ENCODE peak calls at places on chromosome 3, in ten cellular contexts. One of them, this sample, is unnamed.
A peak's percentile ranks its signal among the peaks of the same experiment; 100 is the strongest.

GRCh38 chr3:88032245-88032644 is 26.6 kb downstream of the CGGBP1 start:
- DNase-seq in uterus: no peak
- DNase-seq in HCT116: no peak
- DNase-seq in H1: no peak
- DNase-seq in psoas muscle: no peak
- DNase-seq in RWPE2: no peak
- DNase-seq in esophagus squamous epithelium: no peak
- DNase-seq in effector memory CD4-positive, alpha-beta T cell: no peak
- DNase-seq in keratinocyte: no peak
- DNase-seq in A549: no peak
- DNase-seq in this sample: no peak

GRCh38 chr3:139377378-139377777 is 12.1 kb downstream of the COPB2 start:
- DNase-seq in uterus: no peak
- DNase-seq in HCT116: no peak
- DNase-seq in H1: no peak
- DNase-seq in psoas muscle: no peak
- DNase-seq in RWPE2: no peak
- DNase-seq in esophagus squamous epithelium: no peak
- DNase-seq in effector memory CD4-positive, alpha-beta T cell: no peak
- DNase-seq in keratinocyte: no peak
- DNase-seq in A549: no peak
- DNase-seq in this sample: no peak

GRCh38 chr3:16928386-16929132 is 43.8 kb downstream of the PLCL2 start:
- DNase-seq in uterus: no peak
- DNase-seq in HCT116: no peak
- DNase-seq in H1: no peak
- DNase-seq in psoas muscle: no peak
- DNase-seq in RWPE2: no peak
- DNase-seq in esophagus squamous epithelium: no peak
- DNase-seq in effector memory CD4-positive, alpha-beta T cell: no peak
- DNase-seq in keratinocyte: no peak
- DNase-seq in A549: no peak
- DNase-seq in this sample: no peak

GRCh38 chr3:101827211-101828174 is 21.8 kb upstream of the NFKBIZ start:
- DNase-seq in uterus: peak; percentile 77
- DNase-seq in HCT116: peak; percentile 52
- DNase-seq in H1: peak; percentile 76
- DNase-seq in psoas muscle: peak; percentile 71
- DNase-seq in RWPE2: peak; percentile 57
- DNase-seq in esophagus squamous epithelium: peak; percentile 36
- DNase-seq in effector memory CD4-positive, alpha-beta T cell: peak; percentile 77
- DNase-seq in keratinocyte: no peak
- DNase-seq in A549: no peak
- DNase-seq in this sample: no peak

GRCh38 chr3:63228677-63229076 is 49.4 kb upstream of the SYNPR start:
- DNase-seq in uterus: no peak
- DNase-seq in HCT116: peak; percentile 16
- DNase-seq in H1: no peak
- DNase-seq in psoas muscle: no peak
- DNase-seq in RWPE2: no peak
- DNase-seq in esophagus squamous epithelium: no peak
- DNase-seq in effector memory CD4-positive, alpha-beta T cell: no peak
- DNase-seq in keratinocyte: no peak
- DNase-seq in A549: peak; percentile 2
- DNase-seq in this sample: peak; percentile 32

GRCh38 chr3:105354429-105354828 is 12.3 kb upstream of the ALCAM start:
- DNase-seq in uterus: no peak
- DNase-seq in HCT116: no peak
- DNase-seq in H1: no peak
- DNase-seq in psoas muscle: no peak
- DNase-seq in RWPE2: no peak
- DNase-seq in esophagus squamous epithelium: no peak
- DNase-seq in effector memory CD4-positive, alpha-beta T cell: no peak
- DNase-seq in keratinocyte: no peak
- DNase-seq in A549: no peak
- DNase-seq in this sample: no peak

GRCh38 chr3:123295901-123296250 is 94.1 kb downstream of the SEC22A start:
- DNase-seq in uterus: no peak
- DNase-seq in HCT116: no peak
- DNase-seq in H1: no peak
- DNase-seq in psoas muscle: peak; percentile 30
- DNase-seq in RWPE2: no peak
- DNase-seq in esophagus squamous epithelium: no peak
- DNase-seq in effector memory CD4-positive, alpha-beta T cell: no peak
- DNase-seq in keratinocyte: no peak
- DNase-seq in A549: no peak
- DNase-seq in this sample: no peak

GRCh38 chr3:135249186-135249585 is 454.1 kb downstream of the EPHB1 start:
- DNase-seq in uterus: no peak
- DNase-seq in HCT116: no peak
- DNase-seq in H1: peak; percentile 6
- DNase-seq in psoas muscle: no peak
- DNase-seq in RWPE2: no peak
- DNase-seq in esophagus squamous epithelium: no peak
- DNase-seq in effector memory CD4-positive, alpha-beta T cell: no peak
- DNase-seq in keratinocyte: no peak
- DNase-seq in A549: no peak
- DNase-seq in this sample: no peak

GRCh38 chr3:113677745-113678144 is 18.7 kb downstream of the USF3 start:
- DNase-seq in uterus: no peak
- DNase-seq in HCT116: no peak
- DNase-seq in H1: no peak
- DNase-seq in psoas muscle: no peak
- DNase-seq in RWPE2: no peak
- DNase-seq in esophagus squamous epithelium: no peak
- DNase-seq in effector memory CD4-positive, alpha-beta T cell: no peak
- DNase-seq in keratinocyte: no peak
- DNase-seq in A549: no peak
- DNase-seq in this sample: no peak

GRCh38 chr3:83513011-83513410 is 1445.8 kb upstream of the CADM2 start:
- DNase-seq in uterus: no peak
- DNase-seq in HCT116: no peak
- DNase-seq in H1: no peak
- DNase-seq in psoas muscle: no peak
- DNase-seq in RWPE2: no peak
- DNase-seq in esophagus squamous epithelium: no peak
- DNase-seq in effector memory CD4-positive, alpha-beta T cell: no peak
- DNase-seq in keratinocyte: no peak
- DNase-seq in A549: no peak
- DNase-seq in this sample: peak; percentile 85

GRCh38 chr3:112376996-112377395 is 44.0 kb downstream of the CD200 start:
- DNase-seq in uterus: no peak
- DNase-seq in HCT116: no peak
- DNase-seq in H1: no peak
- DNase-seq in psoas muscle: no peak
- DNase-seq in RWPE2: no peak
- DNase-seq in esophagus squamous epithelium: no peak
- DNase-seq in effector memory CD4-positive, alpha-beta T cell: no peak
- DNase-seq in keratinocyte: peak; percentile 30
- DNase-seq in A549: no peak
- DNase-seq in this sample: no peak

GRCh38 chr3:25151497-25151896 is 276.6 kb upstream of the RARB start:
- DNase-seq in uterus: no peak
- DNase-seq in HCT116: no peak
- DNase-seq in H1: no peak
- DNase-seq in psoas muscle: no peak
- DNase-seq in RWPE2: no peak
- DNase-seq in esophagus squamous epithelium: no peak
- DNase-seq in effector memory CD4-positive, alpha-beta T cell: no peak
- DNase-seq in keratinocyte: no peak
- DNase-seq in A549: no peak
- DNase-seq in this sample: no peak

GRCh38 chr3:184016169-184016570 is 1.5 kb downstream of the ABCC5 start:
- DNase-seq in uterus: no peak
- DNase-seq in HCT116: no peak
- DNase-seq in H1: no peak
- DNase-seq in psoas muscle: no peak
- DNase-seq in RWPE2: no peak
- DNase-seq in esophagus squamous epithelium: no peak
- DNase-seq in effector memory CD4-positive, alpha-beta T cell: no peak
- DNase-seq in keratinocyte: no peak
- DNase-seq in A549: no peak
- DNase-seq in this sample: no peak

GRCh38 chr3:189258261-189258660 is 86.5 kb downstream of the TPRG1 start:
- DNase-seq in uterus: no peak
- DNase-seq in HCT116: no peak
- DNase-seq in H1: no peak
- DNase-seq in psoas muscle: no peak
- DNase-seq in RWPE2: no peak
- DNase-seq in esophagus squamous epithelium: no peak
- DNase-seq in effector memory CD4-positive, alpha-beta T cell: no peak
- DNase-seq in keratinocyte: no peak
- DNase-seq in A549: no peak
- DNase-seq in this sample: no peak

GRCh38 chr3:172312711-172313110 is 135.5 kb downstream of the GHSR start:
- DNase-seq in uterus: no peak
- DNase-seq in HCT116: no peak
- DNase-seq in H1: no peak
- DNase-seq in psoas muscle: no peak
- DNase-seq in RWPE2: no peak
- DNase-seq in esophagus squamous epithelium: no peak
- DNase-seq in effector memory CD4-positive, alpha-beta T cell: no peak
- DNase-seq in keratinocyte: no peak
- DNase-seq in A549: no peak
- DNase-seq in this sample: no peak

GRCh38 chr3:172311217-172311616 is 137.0 kb downstream of the GHSR start:
- DNase-seq in uterus: no peak
- DNase-seq in HCT116: no peak
- DNase-seq in H1: no peak
- DNase-seq in psoas muscle: no peak
- DNase-seq in RWPE2: no peak
- DNase-seq in esophagus squamous epithelium: no peak
- DNase-seq in effector memory CD4-positive, alpha-beta T cell: no peak
- DNase-seq in keratinocyte: no peak
- DNase-seq in A549: no peak
- DNase-seq in this sample: no peak

GRCh38 chr3:172310361-172310760 is 137.9 kb downstream of the GHSR start:
- DNase-seq in uterus: no peak
- DNase-seq in HCT116: no peak
- DNase-seq in H1: no peak
- DNase-seq in psoas muscle: no peak
- DNase-seq in RWPE2: no peak
- DNase-seq in esophagus squamous epithelium: no peak
- DNase-seq in effector memory CD4-positive, alpha-beta T cell: no peak
- DNase-seq in keratinocyte: no peak
- DNase-seq in A549: no peak
- DNase-seq in this sample: no peak

GRCh38 chr3:172313671-172314070 is 134.6 kb downstream of the GHSR start:
- DNase-seq in uterus: no peak
- DNase-seq in HCT116: no peak
- DNase-seq in H1: no peak
- DNase-seq in psoas muscle: no peak
- DNase-seq in RWPE2: no peak
- DNase-seq in esophagus squamous epithelium: no peak
- DNase-seq in effector memory CD4-positive, alpha-beta T cell: no peak
- DNase-seq in keratinocyte: no peak
- DNase-seq in A549: no peak
- DNase-seq in this sample: no peak

DNA sequence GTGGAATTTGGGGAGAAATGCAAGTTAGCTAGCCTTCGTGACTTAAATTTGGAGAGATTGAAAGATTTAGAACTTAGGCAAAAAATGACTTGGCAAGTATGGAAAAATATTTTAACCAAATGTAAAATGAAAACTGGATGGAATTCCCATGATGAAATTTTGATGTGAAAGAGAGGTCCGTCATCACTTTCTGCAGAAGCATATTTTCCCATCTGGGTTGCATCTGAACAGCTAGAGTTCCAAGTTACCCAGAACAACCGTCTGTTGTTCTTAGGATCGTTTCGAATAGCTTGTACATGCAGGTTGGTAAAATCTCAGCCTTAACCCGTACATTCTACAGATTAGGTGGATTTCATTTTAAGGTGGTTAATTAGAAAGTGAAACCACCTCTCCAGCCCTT is 136.2 kb downstream of the GHSR start:
- DNase-seq in uterus: no peak
- DNase-seq in HCT116: no peak
- DNase-seq in H1: no peak
- DNase-seq in psoas muscle: no peak
- DNase-seq in RWPE2: no peak
- DNase-seq in esophagus squamous epithelium: no peak
- DNase-seq in effector memory CD4-positive, alpha-beta T cell: no peak
- DNase-seq in keratinocyte: no peak
- DNase-seq in A549: no peak
- DNase-seq in this sample: no peak
- H3K4me3 ChIP-seq in uterus: no peak overlapping the region
- H3K4me3 ChIP-seq in HCT116: no peak overlapping the region
- H3K4me3 ChIP-seq in H1: no peak overlapping the region
- H3K4me3 ChIP-seq in psoas muscle: no peak overlapping the region
- H3K4me3 ChIP-seq in RWPE2: no peak overlapping the region
- H3K4me3 ChIP-seq in esophagus squamous epithelium: no peak overlapping the region
- H3K4me3 ChIP-seq in effector memory CD4-positive, alpha-beta T cell: no peak overlapping the region
- H3K4me3 ChIP-seq in keratinocyte: no peak overlapping the region
- H3K4me3 ChIP-seq in A549: no peak overlapping the region
- H3K4me3 ChIP-seq in this sample: no peak overlapping the region

DNA sequence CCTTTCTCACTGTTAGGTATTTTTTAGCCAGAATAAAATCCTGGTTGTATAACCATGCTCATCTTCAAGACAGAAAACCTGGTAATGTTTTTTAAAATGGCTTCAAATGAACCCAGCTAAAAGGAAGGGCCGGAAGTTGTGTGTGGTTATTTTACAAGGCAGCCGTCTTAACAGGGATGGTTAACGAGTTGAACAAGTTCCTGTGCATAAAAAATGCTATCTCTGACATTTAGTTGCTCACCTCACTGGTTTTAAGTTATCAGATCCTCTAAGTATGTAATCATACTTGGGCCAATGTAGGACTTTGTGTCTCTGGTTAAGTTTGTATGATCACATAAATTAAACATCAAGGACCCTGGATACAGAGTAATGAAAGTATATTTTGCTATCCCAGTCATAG is 2.1 kb downstream of the ATP11B start:
- DNase-seq in uterus: no peak
- DNase-seq in HCT116: no peak
- DNase-seq in H1: no peak
- DNase-seq in psoas muscle: no peak
- DNase-seq in RWPE2: no peak
- DNase-seq in esophagus squamous epithelium: no peak
- DNase-seq in effector memory CD4-positive, alpha-beta T cell: peak; percentile 9
- DNase-seq in keratinocyte: no peak
- DNase-seq in A549: no peak
- DNase-seq in this sample: peak; percentile 86
- H3K4me3 ChIP-seq in uterus: peak overlapping the region; percentile 96
- H3K4me3 ChIP-seq in HCT116: peak overlapping the region; percentile 89
- H3K4me3 ChIP-seq in H1: no peak overlapping the region
- H3K4me3 ChIP-seq in psoas muscle: peak overlapping the region; percentile 84
- H3K4me3 ChIP-seq in RWPE2: peak overlapping the region; percentile 100
- H3K4me3 ChIP-seq in esophagus squamous epithelium: peak overlapping the region; percentile 97
- H3K4me3 ChIP-seq in effector memory CD4-positive, alpha-beta T cell: peak overlapping the region; percentile 94
- H3K4me3 ChIP-seq in keratinocyte: peak overlapping the region; percentile 89
- H3K4me3 ChIP-seq in A549: no peak overlapping the region
- H3K4me3 ChIP-seq in this sample: peak overlapping the region; percentile 95

GRCh38 chr3:128348075-128348474 is 118.6 kb downstream of the DNAJB8 start:
- DNase-seq in uterus: no peak
- DNase-seq in HCT116: no peak
- DNase-seq in H1: no peak
- DNase-seq in psoas muscle: peak; percentile 2
- DNase-seq in RWPE2: no peak
- DNase-seq in esophagus squamous epithelium: no peak
- DNase-seq in effector memory CD4-positive, alpha-beta T cell: no peak
- DNase-seq in keratinocyte: no peak
- DNase-seq in A549: no peak
- DNase-seq in this sample: no peak
- H3K4me3 ChIP-seq in uterus: no peak overlapping the region
- H3K4me3 ChIP-seq in HCT116: no peak overlapping the region
- H3K4me3 ChIP-seq in H1: no peak overlapping the region
- H3K4me3 ChIP-seq in psoas muscle: no peak overlapping the region
- H3K4me3 ChIP-seq in RWPE2: no peak overlapping the region
- H3K4me3 ChIP-seq in esophagus squamous epithelium: no peak overlapping the region
- H3K4me3 ChIP-seq in effector memory CD4-positive, alpha-beta T cell: no peak overlapping the region
- H3K4me3 ChIP-seq in keratinocyte: no peak overlapping the region
- H3K4me3 ChIP-seq in A549: no peak overlapping the region
- H3K4me3 ChIP-seq in this sample: no peak overlapping the region

GRCh38 chr3:71726106-71726505 is 904 bp upstream of the EIF4E3 start:
- DNase-seq in uterus: no peak
- DNase-seq in HCT116: no peak
- DNase-seq in H1: no peak
- DNase-seq in psoas muscle: no peak
- DNase-seq in RWPE2: no peak
- DNase-seq in esophagus squamous epithelium: no peak
- DNase-seq in effector memory CD4-positive, alpha-beta T cell: peak; percentile 40
- DNase-seq in keratinocyte: no peak
- DNase-seq in A549: no peak
- DNase-seq in this sample: no peak
- H3K4me3 ChIP-seq in uterus: peak overlapping the region; percentile 70
- H3K4me3 ChIP-seq in HCT116: no peak overlapping the region
- H3K4me3 ChIP-seq in H1: peak overlapping the region; percentile 44
- H3K4me3 ChIP-seq in psoas muscle: peak overlapping the region; percentile 81
- H3K4me3 ChIP-seq in RWPE2: no peak overlapping the region
- H3K4me3 ChIP-seq in esophagus squamous epithelium: peak overlapping the region; percentile 79
- H3K4me3 ChIP-seq in effector memory CD4-positive, alpha-beta T cell: peak overlapping the region; percentile 76
- H3K4me3 ChIP-seq in keratinocyte: no peak overlapping the region
- H3K4me3 ChIP-seq in A549: no peak overlapping the region
- H3K4me3 ChIP-seq in this sample: no peak overlapping the region